ENCODE peak calls at places on chromosomes 12 and 14, in six cellular contexts. Y, B, Q, C, S and M are unnamed samples.

GRCh38 chr12:26623136-26623535 is 209.9 kb downstream of the ITPR2 start:
- DNase-seq in Y (peak), B (no peak), Q (no peak), C (no peak), S (no peak), M (no peak)

GRCh38 chr12:116336542-116337065 is 59.1 kb upstream of the MED13L start:
- DNase-seq in Y (no peak), B (no peak), Q (peak), C (no peak), S (peak), M (no peak)

GRCh38 chr12:127625372-127625771 is 641.6 kb upstream of the TMEM132C start:
- DNase-seq in Y (no peak), B (no peak), Q (no peak), C (no peak), S (no peak), M (no peak)

GRCh38 chr14:79578470-79578869 is 632.8 kb downstream of the DIO2 start:
- DNase-seq in Y (no peak), B (no peak), Q (no peak), C (no peak), S (no peak), M (no peak)

GRCh38 chr14:70888681-70889175 is 18.5 kb upstream of the PCNX1 start:
- DNase-seq in Y (peak), B (no peak), Q (no peak), C (no peak), S (no peak), M (peak)

GRCh38 chr14:64871344-64871743 is 8.4 kb downstream of the SPTB start:
- DNase-seq in Y (no peak), B (no peak), Q (no peak), C (no peak), S (no peak), M (no peak)

GRCh38 chr14:98847520-98848468 is 424.2 kb downstream of the BCL11B start:
- DNase-seq in Y (no peak), B (no peak), Q (no peak), C (no peak), S (no peak), M (no peak)

GRCh38 chr14:105389534-105389933 is 8.8 kb upstream of the TEX22 start:
- DNase-seq in Y (no peak), B (no peak), Q (no peak), C (no peak), S (no peak), M (no peak)

GRCh38 chr14:63770187-63770807 is 42.4 kb upstream of the SGPP1 start:
- DNase-seq in Y (peak), B (peak), Q (peak), C (no peak), S (no peak), M (peak)

GRCh38 chr12:72141381-72141780 is 130.8 kb upstream of the TRHDE start:
- DNase-seq in Y (peak), B (no peak), Q (peak), C (no peak), S (no peak), M (no peak)
- TF ChIP-seq CTCF in Y (peak), B (no peak), Q (no peak), C (no peak), S (no peak), M (no peak)

DNA sequence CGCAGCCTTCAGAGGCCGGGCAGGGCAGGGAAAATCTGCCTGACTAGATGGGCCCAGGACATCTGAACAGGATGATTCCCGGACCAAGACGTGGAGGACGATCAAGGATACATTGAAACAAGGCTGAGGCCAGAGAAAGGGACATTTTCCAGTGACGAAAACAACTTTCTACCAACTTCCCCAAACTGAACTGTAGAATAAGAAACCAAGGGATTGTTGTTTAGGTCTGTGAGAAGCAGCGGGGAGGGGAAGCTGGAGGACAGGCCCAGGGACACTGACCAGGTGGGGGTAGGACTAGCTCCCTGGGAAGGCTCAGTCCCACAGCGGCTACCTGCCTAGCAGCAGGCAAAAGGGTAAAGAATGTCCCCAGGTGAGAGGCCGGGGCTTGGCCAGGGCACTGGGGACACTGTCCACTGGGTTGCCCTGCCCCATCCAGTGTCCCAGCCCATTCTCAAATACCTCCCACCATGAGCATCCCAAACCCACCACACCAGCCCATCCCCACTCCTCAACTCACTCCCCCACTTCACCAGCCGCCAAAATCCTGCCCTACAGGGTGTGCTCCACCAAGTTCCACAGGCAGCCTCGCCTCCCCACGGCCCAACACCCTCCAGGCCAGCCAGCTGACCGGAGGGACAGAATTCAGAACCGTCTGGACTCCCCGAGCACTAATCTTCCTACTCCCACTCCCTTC is 984 bp downstream of the TNFRSF1A start:
- DNase-seq in Y (no peak), B (no peak), Q (no peak), C (no peak), S (no peak), M (no peak)
- H3K27ac ChIP-seq in Y (peak), B (peak), Q (peak), C (peak), S (peak), M (peak)

GRCh38 chr12:120437735-120438494 is at the start of gene COX6A1:
- DNase-seq in Y (peak), B (peak), Q (peak), C (peak), S (peak), M (peak)
- TF ChIP-seq CTCF in Y (no peak), B (no peak), Q (no peak), C (no peak), S (no peak), M (peak)

DNA sequence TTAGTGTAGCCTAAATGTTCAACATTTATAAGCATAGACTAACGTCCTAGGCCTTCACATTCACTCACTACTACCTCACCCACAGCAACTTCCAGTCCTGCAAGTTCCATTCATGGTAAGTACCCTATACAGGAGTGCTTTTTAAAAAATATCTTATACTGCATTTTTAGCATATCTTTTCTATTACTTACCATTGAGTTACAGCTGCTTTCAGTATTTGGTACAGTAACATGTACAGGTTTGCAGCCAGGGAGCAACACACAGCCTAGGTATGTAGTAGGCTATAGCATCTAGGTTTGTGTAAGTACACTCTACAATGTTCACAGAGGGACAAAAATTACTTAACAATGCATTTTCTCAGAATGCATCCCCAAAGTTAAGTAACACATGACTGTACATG is 17.4 kb downstream of the IPO8 start:
- DNase-seq in Y (no peak), B (no peak), Q (no peak), C (no peak), S (no peak), M (no peak)
- H3K27ac ChIP-seq in Y (no peak), B (no peak), Q (no peak), C (no peak), S (no peak), M (no peak)

GRCh38 chr12:57802607-57803006 is 15.9 kb downstream of the AVIL start:
- DNase-seq in Y (no peak), B (no peak), Q (no peak), C (no peak), S (no peak), M (no peak)
- TF ChIP-seq CTCF in Y (no peak), B (no peak), Q (no peak), C (no peak), S (no peak), M (no peak)

GRCh38 chr14:51547260-51547659 is 104.5 kb upstream of the FRMD6 start:
- DNase-seq in Y (peak), B (no peak), Q (peak), C (no peak), S (no peak), M (peak)
- H3K27ac ChIP-seq in Y (peak), B (no peak), Q (peak), C (peak), S (no peak), M (no peak)

GRCh38 chr12:112418596-112419268 is at the start of gene PTPN11:
- DNase-seq in Y (peak), B (peak), Q (peak), C (peak), S (peak), M (peak)
- TF ChIP-seq CTCF in Y (peak), B (no peak), Q (peak), C (peak), S (no peak), M (peak)

GRCh38 chr14:89504602-89505320 is 87.7 kb upstream of the FOXN3 start:
- DNase-seq in Y (peak), B (peak), Q (no peak), C (no peak), S (peak), M (no peak)

GRCh38 chr14:89507521-89507920 is 90.5 kb upstream of the FOXN3 start:
- DNase-seq in Y (peak), B (no peak), Q (peak), C (no peak), S (no peak), M (peak)

GRCh38 chr14:89507926-89508460 is 91.0 kb upstream of the FOXN3 start:
- DNase-seq in Y (peak), B (no peak), Q (no peak), C (no peak), S (no peak), M (peak)

GRCh38 chr14:89508863-89509262 is 91.8 kb upstream of the FOXN3 start:
- DNase-seq in Y (no peak), B (no peak), Q (no peak), C (no peak), S (no peak), M (no peak)

DNA sequence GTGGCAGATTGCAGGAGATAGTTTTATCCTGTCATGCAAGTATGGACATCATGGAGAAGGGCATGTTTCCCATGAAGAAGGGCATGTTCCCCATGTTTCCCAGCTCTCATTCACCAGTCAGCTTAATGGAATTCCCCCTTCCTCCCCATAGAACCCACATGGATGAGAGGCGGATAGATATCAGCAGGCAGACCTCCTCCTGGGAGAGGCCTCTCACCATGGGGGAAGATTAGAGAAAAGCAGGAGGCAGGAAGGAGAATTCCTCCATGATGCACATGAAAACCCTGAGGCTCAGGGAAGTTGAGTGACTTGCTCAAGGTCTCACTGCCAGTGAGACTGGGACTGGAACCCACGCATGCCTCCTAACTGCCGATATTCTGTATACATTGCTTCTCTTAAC is 92.9 kb upstream of the FOXN3 start:
- DNase-seq in Y (no peak), B (no peak), Q (no peak), C (no peak), S (no peak), M (no peak)
- H3K27ac ChIP-seq in Y (no peak), B (peak), Q (no peak), C (no peak), S (no peak), M (no peak)

DNA sequence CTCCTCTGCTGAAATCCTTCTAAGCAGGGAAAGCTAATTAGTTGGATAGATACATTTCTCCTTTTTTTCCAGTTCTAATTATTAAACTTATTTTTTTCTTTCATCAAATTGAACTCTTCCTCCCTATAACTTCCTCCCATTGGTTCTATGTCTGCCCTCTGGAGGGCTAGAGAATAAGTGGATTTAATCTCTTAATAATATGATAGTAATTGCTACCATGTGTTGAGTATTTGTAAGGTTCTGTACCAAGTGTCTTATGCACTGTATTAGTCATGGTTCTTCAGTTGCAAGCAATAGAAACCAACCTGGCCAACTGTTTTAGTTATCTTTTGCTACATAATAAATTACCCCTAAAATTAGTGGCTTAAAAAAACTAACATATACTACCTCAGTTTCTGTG is 190.5 kb upstream of the PLXNC1 start:
- DNase-seq in Y (no peak), B (no peak), Q (no peak), C (no peak), S (no peak), M (no peak)
- TF ChIP-seq CTCF in Y (no peak), B (no peak), Q (no peak), C (no peak), S (no peak), M (no peak)

GRCh38 chr14:74585406-74586335 is 26.4 kb downstream of the LTBP2 start:
- DNase-seq in Y (no peak), B (no peak), Q (no peak), C (no peak), S (no peak), M (no peak)

GRCh38 chr14:74582910-74583581 is 29.0 kb downstream of the LTBP2 start:
- DNase-seq in Y (peak), B (no peak), Q (no peak), C (no peak), S (no peak), M (no peak)

GRCh38 chr14:74584966-74585365 is 27.1 kb downstream of the LTBP2 start:
- DNase-seq in Y (no peak), B (no peak), Q (no peak), C (no peak), S (no peak), M (no peak)

GRCh38 chr14:74586681-74587362 is 25.2 kb downstream of the LTBP2 start:
- DNase-seq in Y (no peak), B (no peak), Q (no peak), C (no peak), S (no peak), M (no peak)

GRCh38 chr14:74583689-74584434 is 28.2 kb downstream of the LTBP2 start:
- DNase-seq in Y (peak), B (no peak), Q (peak), C (no peak), S (no peak), M (peak)
- H3K27ac ChIP-seq in Y (peak), B (no peak), Q (peak), C (no peak), S (no peak), M (peak)